ENCODE peak calls at places on chromosome 22, in five cellular contexts. Y is right lobe of liver, E is stromal cell of bone marrow, F is kidney tubule cell, G is KBM-7. L is an unnamed sample.

GRCh38 chr22:49392841-49393510 is 434.7 kb downstream of the BRD1 start:
- DNase-seq in Y (no peak), E (no peak), F (no peak), G (no peak), L (no peak)

GRCh38 chr22:34072585-34072984 is 152.3 kb upstream of the LARGE1 start:
- DNase-seq in Y (no peak), E (no peak), F (no peak), G (no peak), L (no peak)

GRCh38 chr22:19915287-19915954 is 26.2 kb upstream of the COMT start:
- DNase-seq in Y (no peak), E (no peak), F (no peak), G (no peak), L (no peak)

GRCh38 chr22:42066937-42067336 is 3.7 kb downstream of the NAGA start:
- DNase-seq in Y (no peak), E (no peak), F (no peak), G (no peak), L (no peak)

GRCh38 chr22:19891350-19892248 is 36.9 kb upstream of the GNB1L start:
- DNase-seq in Y (no peak), E (no peak), F (peak; percentile 78), G (peak; percentile 95), L (no peak)

GRCh38 chr22:43275545-43275981 is 67.6 kb downstream of the SCUBE1 start:
- DNase-seq in Y (no peak), E (no peak), F (peak; percentile 46), G (peak; percentile 92), L (no peak)

GRCh38 chr22:19086944-19087343 is 35.3 kb downstream of the DGCR2 start:
- DNase-seq in Y (peak; percentile 40), E (no peak), F (peak; percentile 47), G (no peak), L (no peak)

GRCh38 chr22:40703174-40703573 is 23.9 kb downstream of the MCHR1 start:
- DNase-seq in Y (no peak), E (no peak), F (peak; percentile 26), G (no peak), L (no peak)

GRCh38 chr22:33028191-33028700 is 29.9 kb downstream of the SYN3 start:
- DNase-seq in Y (no peak), E (no peak), F (no peak), G (no peak), L (no peak)

GRCh38 chr22:18111759-18112330 is 1.2 kb downstream of the TUBA8 start:
- DNase-seq in Y (no peak), E (no peak), F (no peak), G (no peak), L (no peak)

GRCh38 chr22:30425616-30426394 is at the start of gene MTFP1:
- DNase-seq in Y (peak; percentile 77), E (no peak), F (peak; percentile 69), G (peak; percentile 75), L (peak; percentile 51)

GRCh38 chr22:30882181-30882771 is 86.3 kb downstream of the MORC2 start:
- DNase-seq in Y (no peak), E (no peak), F (no peak), G (no peak), L (no peak)

GRCh38 chr22:19959043-19959586 is 17.5 kb upstream of the TXNRD2 start:
- DNase-seq in Y (peak; percentile 96), E (no peak), F (peak; percentile 82), G (no peak), L (no peak)

GRCh38 chr22:29977107-29977506 is 94.1 kb downstream of the MTMR3 start:
- DNase-seq in Y (no peak), E (no peak), F (no peak), G (no peak), L (no peak)

GRCh38 chr22:39401301-39401631 is 1.7 kb downstream of the TAB1 start:
- DNase-seq in Y (peak; percentile 61), E (no peak), F (no peak), G (no peak), L (no peak)

GRCh38 chr22:49044776-49045175 is 782.9 kb downstream of the BRD1 start:
- DNase-seq in Y (no peak), E (no peak), F (no peak), G (no peak), L (no peak)

GRCh38 chr22:25953919-25954318 is 211.9 kb downstream of the MYO18B start:
- DNase-seq in Y (no peak), E (no peak), F (no peak), G (no peak), L (no peak)

GRCh38 chr22:47090591-47091240 is 328.3 kb downstream of the TBC1D22A start:
- DNase-seq in Y (no peak), E (no peak), F (no peak), G (no peak), L (no peak)

GRCh38 chr22:17920145-17920605 is 104.2 kb downstream of the MICAL3 start:
- DNase-seq in Y (no peak), E (no peak), F (peak; percentile 75), G (no peak), L (no peak)

GRCh38 chr22:35484651-35485372 is 55.8 kb upstream of the RASD2 start:
- DNase-seq in Y (no peak), E (no peak), F (no peak), G (no peak), L (no peak)

L was measured in activated B cell treated with CpG ODN at 0.5 μM for 24 hours.